ENCODE peak calls at places on chromosomes 5 and 9, in five cellular contexts. One of them, this sample, is unnamed.

GRCh38 chr9:137494104-137494544 is 35.0 kb upstream of the NSMF start:
- DNase-seq in GM23248: no peak
- DNase-seq in Caki2: no peak
- DNase-seq in SHP77: no peak
- DNase-seq in iPS-NIHi11: peak; percentile 7
- DNase-seq in this sample: no peak

GRCh38 chr5:154223320-154223719 is 32.8 kb downstream of the GALNT10 start:
- DNase-seq in Caki2: no peak
- DNase-seq in iPS-NIHi11: no peak
- DNase-seq in GM23248: no peak
- DNase-seq in SHP77: no peak
- DNase-seq in this sample: no peak

GRCh38 chr9:130444565-130445221 is at the start of gene ASS1:
- DNase-seq in iPS-NIHi11: peak; percentile 89
- DNase-seq in GM23248: peak; percentile 70
- DNase-seq in Caki2: peak; percentile 27
- DNase-seq in SHP77: peak; percentile 75
- DNase-seq in this sample: peak; percentile 84

GRCh38 chr9:35367451-35367850 is 122.5 kb upstream of the RUSC2 start:
- DNase-seq in iPS-NIHi11: peak; percentile 38
- DNase-seq in SHP77: no peak
- DNase-seq in Caki2: no peak
- DNase-seq in GM23248: peak; percentile 93
- DNase-seq in this sample: peak; percentile 81

GRCh38 chr5:32500206-32500605 is 55.7 kb upstream of the ZFR start:
- DNase-seq in SHP77: no peak
- DNase-seq in iPS-NIHi11: peak; percentile 48
- DNase-seq in Caki2: no peak
- DNase-seq in GM23248: no peak
- DNase-seq in this sample: no peak

GRCh38 chr5:170333161-170333909 is 35.8 kb upstream of the LCP2 start:
- DNase-seq in iPS-NIHi11: peak; percentile 46
- DNase-seq in GM23248: peak; percentile 35
- DNase-seq in SHP77: no peak
- DNase-seq in Caki2: no peak
- DNase-seq in this sample: no peak

GRCh38 chr9:88092699-88093359 is 45.4 kb downstream of the SPATA31C2 start:
- DNase-seq in Caki2: no peak
- DNase-seq in SHP77: peak; percentile 63
- DNase-seq in iPS-NIHi11: no peak
- DNase-seq in GM23248: no peak
- DNase-seq in this sample: peak; percentile 66

GRCh38 chr5:92514901-92515300 is 1066.1 kb downstream of the NR2F1-AS1 start:
- DNase-seq in Caki2: no peak
- DNase-seq in GM23248: no peak
- DNase-seq in iPS-NIHi11: no peak
- DNase-seq in SHP77: no peak
- DNase-seq in this sample: peak; percentile 20

GRCh38 chr9:29511680-29512079 is 1938.4 kb upstream of the C9orf72 start:
- DNase-seq in iPS-NIHi11: peak; percentile 59
- DNase-seq in Caki2: no peak
- DNase-seq in GM23248: no peak
- DNase-seq in SHP77: no peak
- DNase-seq in this sample: no peak

GRCh38 chr9:119905706-119906105 is 536.5 kb upstream of the BRINP1 start:
- DNase-seq in Caki2: no peak
- DNase-seq in iPS-NIHi11: no peak
- DNase-seq in SHP77: peak; percentile 51
- DNase-seq in GM23248: peak; percentile 25
- DNase-seq in this sample: no peak

GRCh38 chr5:125348221-125348692 is 601.8 kb upstream of the ZNF608 start:
- DNase-seq in SHP77: no peak
- DNase-seq in iPS-NIHi11: peak; percentile 52
- DNase-seq in Caki2: no peak
- DNase-seq in GM23248: peak; percentile 15
- DNase-seq in this sample: peak; percentile 29

GRCh38 chr9:121023064-121023463 is 27.0 kb downstream of the C5 start:
- DNase-seq in Caki2: no peak
- DNase-seq in SHP77: peak; percentile 9
- DNase-seq in GM23248: peak; percentile 35
- DNase-seq in iPS-NIHi11: no peak
- DNase-seq in this sample: no peak

GRCh38 chr5:60092671-60093422 is 199.3 kb upstream of the PDE4D start:
- DNase-seq in iPS-NIHi11: no peak
- DNase-seq in GM23248: peak; percentile 21
- DNase-seq in SHP77: no peak
- DNase-seq in Caki2: peak; percentile 68
- DNase-seq in this sample: no peak

GRCh38 chr5:52119768-52120167 is 667.9 kb upstream of the ITGA1 start:
- DNase-seq in Caki2: no peak
- DNase-seq in GM23248: no peak
- DNase-seq in iPS-NIHi11: no peak
- DNase-seq in SHP77: no peak
- DNase-seq in this sample: no peak

GRCh38 chr9:129162901-129163670 is 15.0 kb downstream of the IER5L start:
- DNase-seq in SHP77: no peak
- DNase-seq in GM23248: peak; percentile 69
- DNase-seq in iPS-NIHi11: no peak
- DNase-seq in Caki2: no peak
- DNase-seq in this sample: no peak

GRCh38 chr9:93041108-93041802 is 17.2 kb upstream of the SUSD3 start:
- DNase-seq in GM23248: peak; percentile 13
- DNase-seq in SHP77: no peak
- DNase-seq in iPS-NIHi11: peak; percentile 60
- DNase-seq in Caki2: no peak
- DNase-seq in this sample: no peak

GRCh38 chr5:757931-758697 is 26.4 kb downstream of the ZDHHC11B start:
- DNase-seq in GM23248: no peak
- DNase-seq in Caki2: no peak
- DNase-seq in iPS-NIHi11: peak; percentile 56
- DNase-seq in SHP77: no peak
- DNase-seq in this sample: peak; percentile 21

GRCh38 chr5:142537938-142538337 is 148.0 kb downstream of the FGF1 start:
- DNase-seq in GM23248: peak; percentile 71
- DNase-seq in iPS-NIHi11: no peak
- DNase-seq in Caki2: no peak
- DNase-seq in SHP77: no peak
- DNase-seq in this sample: no peak

GRCh38 chr5:126808619-126809018 is 31.7 kb downstream of the LMNB1 start:
- DNase-seq in Caki2: peak; percentile 44
- DNase-seq in SHP77: no peak
- DNase-seq in iPS-NIHi11: no peak
- DNase-seq in GM23248: peak; percentile 58
- DNase-seq in this sample: peak; percentile 42

GRCh38 chr5:154945695-154946301 is 4.9 kb downstream of the MRPL22 start:
- DNase-seq in SHP77: no peak
- DNase-seq in iPS-NIHi11: peak; percentile 23
- DNase-seq in Caki2: no peak
- DNase-seq in GM23248: peak; percentile 53
- DNase-seq in this sample: peak; percentile 36

GRCh38 chr9:111839981-111840380 is 45.2 kb upstream of the SHOC1 start:
- DNase-seq in Caki2: no peak
- DNase-seq in SHP77: no peak
- DNase-seq in GM23248: peak; percentile 91
- DNase-seq in iPS-NIHi11: no peak
- DNase-seq in this sample: no peak

GRCh38 chr5:89351232-89351631 is 468.2 kb upstream of the MEF2C start:
- DNase-seq in Caki2: no peak
- DNase-seq in GM23248: peak; percentile 78
- DNase-seq in SHP77: no peak
- DNase-seq in iPS-NIHi11: no peak
- DNase-seq in this sample: peak; percentile 13

GRCh38 chr9:118693645-118694044 is 675.6 kb downstream of the BRINP1 start:
- DNase-seq in Caki2: peak; percentile 7
- DNase-seq in iPS-NIHi11: no peak
- DNase-seq in SHP77: no peak
- DNase-seq in GM23248: peak; percentile 3
- DNase-seq in this sample: no peak